ENCODE peak calls at places on chromosome 2, in nine cellular contexts. One of them, this sample, is unnamed.

GRCh38 chr2:240143801-240144648 is 3.6 kb upstream of the OTOS start:
- DNase-seq in stromal cell of bone marrow: peak
- DNase-seq in HL-60: no peak
- DNase-seq in T-cell: peak
- DNase-seq in A549: peak
- DNase-seq in M059J: peak
- DNase-seq in T-helper 9 cell: peak
- DNase-seq in LoVo: peak
- DNase-seq in germinal center: peak
- DNase-seq in this sample: peak

GRCh38 chr2:110101911-110102774 is 13.5 kb downstream of the MALL start:
- DNase-seq in germinal center: no peak
- DNase-seq in A549: peak
- DNase-seq in T-helper 9 cell: no peak
- DNase-seq in HL-60: no peak
- DNase-seq in T-cell: no peak
- DNase-seq in LoVo: no peak
- DNase-seq in M059J: peak
- DNase-seq in stromal cell of bone marrow: peak
- DNase-seq in this sample: peak

GRCh38 chr2:229270551-229271410 is at the start of gene PID1:
- DNase-seq in M059J: peak
- DNase-seq in T-helper 9 cell: no peak
- DNase-seq in A549: peak
- DNase-seq in HL-60: no peak
- DNase-seq in stromal cell of bone marrow: no peak
- DNase-seq in germinal center: peak
- DNase-seq in T-cell: no peak
- DNase-seq in LoVo: peak
- DNase-seq in this sample: peak

GRCh38 chr2:140502951-140503630 is 1627.7 kb downstream of the LRP1B start:
- DNase-seq in T-helper 9 cell: no peak
- DNase-seq in LoVo: peak
- DNase-seq in HL-60: no peak
- DNase-seq in stromal cell of bone marrow: peak
- DNase-seq in T-cell: no peak
- DNase-seq in germinal center: no peak
- DNase-seq in M059J: peak
- DNase-seq in A549: no peak
- DNase-seq in this sample: peak

GRCh38 chr2:118987886-118988285 is 45.9 kb downstream of the MARCO start:
- DNase-seq in T-cell: no peak
- DNase-seq in HL-60: no peak
- DNase-seq in M059J: no peak
- DNase-seq in stromal cell of bone marrow: no peak
- DNase-seq in A549: no peak
- DNase-seq in LoVo: no peak
- DNase-seq in T-helper 9 cell: no peak
- DNase-seq in germinal center: no peak
- DNase-seq in this sample: no peak

GRCh38 chr2:27960237-27960912 is 69.8 kb downstream of the BABAM2 start:
- DNase-seq in germinal center: no peak
- DNase-seq in stromal cell of bone marrow: peak
- DNase-seq in HL-60: no peak
- DNase-seq in T-helper 9 cell: no peak
- DNase-seq in A549: no peak
- DNase-seq in LoVo: peak
- DNase-seq in T-cell: no peak
- DNase-seq in M059J: peak
- DNase-seq in this sample: peak

GRCh38 chr2:98908909-98909308 is 27.1 kb downstream of the CRACDL start:
- DNase-seq in HL-60: no peak
- DNase-seq in M059J: no peak
- DNase-seq in T-cell: no peak
- DNase-seq in T-helper 9 cell: no peak
- DNase-seq in LoVo: no peak
- DNase-seq in A549: no peak
- DNase-seq in stromal cell of bone marrow: no peak
- DNase-seq in germinal center: no peak
- DNase-seq in this sample: peak

GRCh38 chr2:219539295-219539788 is 4.3 kb downstream of the CHPF start:
- DNase-seq in T-helper 9 cell: no peak
- DNase-seq in A549: no peak
- DNase-seq in HL-60: no peak
- DNase-seq in LoVo: no peak
- DNase-seq in germinal center: no peak
- DNase-seq in T-cell: no peak
- DNase-seq in stromal cell of bone marrow: no peak
- DNase-seq in M059J: no peak
- DNase-seq in this sample: no peak

GRCh38 chr2:97840198-97840597 is 126.8 kb downstream of the ZAP70 start:
- DNase-seq in T-cell: no peak
- DNase-seq in T-helper 9 cell: no peak
- DNase-seq in M059J: no peak
- DNase-seq in LoVo: no peak
- DNase-seq in stromal cell of bone marrow: no peak
- DNase-seq in HL-60: no peak
- DNase-seq in germinal center: no peak
- DNase-seq in A549: no peak
- DNase-seq in this sample: no peak

GRCh38 chr2:84805250-84805917 is 75.5 kb downstream of the TRABD2A start:
- DNase-seq in stromal cell of bone marrow: no peak
- DNase-seq in germinal center: no peak
- DNase-seq in M059J: peak
- DNase-seq in HL-60: no peak
- DNase-seq in T-helper 9 cell: no peak
- DNase-seq in A549: no peak
- DNase-seq in LoVo: no peak
- DNase-seq in T-cell: no peak
- DNase-seq in this sample: no peak

GRCh38 chr2:137838255-137839092 is 125.8 kb upstream of the HNMT start:
- DNase-seq in LoVo: peak
- DNase-seq in stromal cell of bone marrow: peak
- DNase-seq in HL-60: peak
- DNase-seq in T-cell: no peak
- DNase-seq in T-helper 9 cell: no peak
- DNase-seq in M059J: peak
- DNase-seq in germinal center: peak
- DNase-seq in A549: peak
- DNase-seq in this sample: peak

GRCh38 chr2:72916743-72917137 is 579 bp upstream of the EMX1 start:
- DNase-seq in stromal cell of bone marrow: no peak
- DNase-seq in T-helper 9 cell: no peak
- DNase-seq in T-cell: no peak
- DNase-seq in A549: no peak
- DNase-seq in HL-60: no peak
- DNase-seq in LoVo: peak
- DNase-seq in germinal center: no peak
- DNase-seq in M059J: no peak
- DNase-seq in this sample: no peak

GRCh38 chr2:186841940-186842339 is 7.0 kb downstream of the ZSWIM2 start:
- DNase-seq in germinal center: no peak
- DNase-seq in stromal cell of bone marrow: no peak
- DNase-seq in A549: no peak
- DNase-seq in M059J: peak
- DNase-seq in HL-60: no peak
- DNase-seq in T-cell: no peak
- DNase-seq in LoVo: no peak
- DNase-seq in T-helper 9 cell: no peak
- DNase-seq in this sample: no peak

GRCh38 chr2:8721410-8721809 is 39.6 kb downstream of the ID2 start:
- DNase-seq in A549: no peak
- DNase-seq in M059J: no peak
- DNase-seq in stromal cell of bone marrow: no peak
- DNase-seq in T-helper 9 cell: no peak
- DNase-seq in germinal center: no peak
- DNase-seq in HL-60: no peak
- DNase-seq in LoVo: no peak
- DNase-seq in T-cell: no peak
- DNase-seq in this sample: no peak

GRCh38 chr2:217958889-217959235 is 43.9 kb downstream of the TNS1 start:
- DNase-seq in T-helper 9 cell: no peak
- DNase-seq in germinal center: no peak
- DNase-seq in T-cell: no peak
- DNase-seq in LoVo: no peak
- DNase-seq in M059J: no peak
- DNase-seq in stromal cell of bone marrow: no peak
- DNase-seq in A549: no peak
- DNase-seq in HL-60: no peak
- DNase-seq in this sample: no peak

GRCh38 chr2:36538345-36538744 is 59.6 kb downstream of the FEZ2 start:
- DNase-seq in HL-60: no peak
- DNase-seq in M059J: peak
- DNase-seq in T-helper 9 cell: no peak
- DNase-seq in germinal center: no peak
- DNase-seq in LoVo: no peak
- DNase-seq in T-cell: no peak
- DNase-seq in A549: no peak
- DNase-seq in stromal cell of bone marrow: no peak
- DNase-seq in this sample: no peak

GRCh38 chr2:204027105-204027504 is 90.5 kb downstream of the ICOS start:
- DNase-seq in germinal center: peak
- DNase-seq in HL-60: no peak
- DNase-seq in A549: no peak
- DNase-seq in LoVo: peak
- DNase-seq in M059J: peak
- DNase-seq in T-cell: no peak
- DNase-seq in stromal cell of bone marrow: no peak
- DNase-seq in T-helper 9 cell: no peak
- DNase-seq in this sample: peak

GRCh38 chr2:135874966-135875365 is 1.3 kb downstream of the MCM6 start:
- DNase-seq in M059J: no peak
- DNase-seq in HL-60: no peak
- DNase-seq in LoVo: no peak
- DNase-seq in A549: no peak
- DNase-seq in T-helper 9 cell: no peak
- DNase-seq in germinal center: no peak
- DNase-seq in T-cell: no peak
- DNase-seq in stromal cell of bone marrow: no peak
- DNase-seq in this sample: no peak

GRCh38 chr2:65710779-65711295 is 278.4 kb upstream of the SPRED2 start:
- DNase-seq in stromal cell of bone marrow: no peak
- DNase-seq in A549: peak
- DNase-seq in T-cell: no peak
- DNase-seq in M059J: peak
- DNase-seq in germinal center: peak
- DNase-seq in T-helper 9 cell: no peak
- DNase-seq in LoVo: peak
- DNase-seq in HL-60: no peak
- DNase-seq in this sample: peak

This sample was measured in HT1080.